ENCODE peak calls at places on chromosome 1, in seven cellular contexts. One of them, this sample, is unnamed.

GRCh38 chr1:15736666-15737229 is 690 bp downstream of the SLC25A34 start:
- DNase-seq in suprapubic skin: no peak
- DNase-seq in breast epithelium: no peak
- DNase-seq in A549: no peak
- DNase-seq in astrocyte: no peak
- DNase-seq in left lung: no peak
- DNase-seq in mesenchymal stem cell: no peak
- DNase-seq in this sample: no peak

GRCh38 chr1:178530520-178530919 is 17.6 kb downstream of the TEX35 start:
- DNase-seq in suprapubic skin: no peak
- DNase-seq in breast epithelium: no peak
- DNase-seq in A549: no peak
- DNase-seq in astrocyte: no peak
- DNase-seq in left lung: no peak
- DNase-seq in mesenchymal stem cell: peak; percentile 17
- DNase-seq in this sample: no peak

GRCh38 chr1:166858726-166859419 is 17.2 kb downstream of the TADA1 start:
- DNase-seq in suprapubic skin: no peak
- DNase-seq in breast epithelium: no peak
- DNase-seq in A549: no peak
- DNase-seq in astrocyte: no peak
- DNase-seq in left lung: no peak
- DNase-seq in mesenchymal stem cell: no peak
- DNase-seq in this sample: peak; percentile 50

GRCh38 chr1:16132325-16132785 is 23.5 kb downstream of the EPHA2 start:
- DNase-seq in suprapubic skin: no peak
- DNase-seq in breast epithelium: no peak
- DNase-seq in A549: no peak
- DNase-seq in astrocyte: no peak
- DNase-seq in left lung: no peak
- DNase-seq in mesenchymal stem cell: no peak
- DNase-seq in this sample: no peak

GRCh38 chr1:229980009-229980408 is 87.0 kb upstream of the GALNT2 start:
- DNase-seq in suprapubic skin: no peak
- DNase-seq in breast epithelium: no peak
- DNase-seq in A549: no peak
- DNase-seq in astrocyte: peak; percentile 25
- DNase-seq in left lung: no peak
- DNase-seq in mesenchymal stem cell: no peak
- DNase-seq in this sample: no peak

GRCh38 chr1:116494745-116495144 is 76.1 kb downstream of the CD58 start:
- DNase-seq in suprapubic skin: no peak
- DNase-seq in breast epithelium: no peak
- DNase-seq in A549: no peak
- DNase-seq in astrocyte: peak; percentile 42
- DNase-seq in left lung: no peak
- DNase-seq in mesenchymal stem cell: no peak
- DNase-seq in this sample: no peak

GRCh38 chr1:66138613-66139012 is 345.9 kb downstream of the PDE4B start:
- DNase-seq in suprapubic skin: no peak
- DNase-seq in breast epithelium: no peak
- DNase-seq in A549: no peak
- DNase-seq in astrocyte: no peak
- DNase-seq in left lung: no peak
- DNase-seq in mesenchymal stem cell: no peak
- DNase-seq in this sample: no peak

GRCh38 chr1:26717066-26717465 is 21.3 kb downstream of the ARID1A start:
- DNase-seq in suprapubic skin: no peak
- DNase-seq in breast epithelium: no peak
- DNase-seq in A549: no peak
- DNase-seq in astrocyte: no peak
- DNase-seq in left lung: no peak
- DNase-seq in mesenchymal stem cell: peak; percentile 36
- DNase-seq in this sample: no peak

GRCh38 chr1:15991427-15992186 is 12.4 kb upstream of the SRARP start:
- DNase-seq in suprapubic skin: no peak
- DNase-seq in breast epithelium: no peak
- DNase-seq in A549: no peak
- DNase-seq in astrocyte: no peak
- DNase-seq in left lung: no peak
- DNase-seq in mesenchymal stem cell: no peak
- DNase-seq in this sample: no peak

GRCh38 chr1:169105434-169106094 is 926 bp upstream of the ATP1B1 start:
- DNase-seq in suprapubic skin: peak; percentile 80
- DNase-seq in breast epithelium: peak; percentile 84
- DNase-seq in A549: peak; percentile 70
- DNase-seq in astrocyte: no peak
- DNase-seq in left lung: peak; percentile 89
- DNase-seq in mesenchymal stem cell: peak; percentile 50
- DNase-seq in this sample: no peak

GRCh38 chr1:8821084-8821483 is 3.6 kb upstream of the RERE start:
- DNase-seq in suprapubic skin: no peak
- DNase-seq in breast epithelium: no peak
- DNase-seq in A549: no peak
- DNase-seq in astrocyte: no peak
- DNase-seq in left lung: no peak
- DNase-seq in mesenchymal stem cell: no peak
- DNase-seq in this sample: peak; percentile 8

GRCh38 chr1:27137022-27137542 is 17.8 kb downstream of the SLC9A1 start:
- DNase-seq in suprapubic skin: no peak
- DNase-seq in breast epithelium: no peak
- DNase-seq in A549: no peak
- DNase-seq in astrocyte: no peak
- DNase-seq in left lung: peak; percentile 84
- DNase-seq in mesenchymal stem cell: peak; percentile 40
- DNase-seq in this sample: no peak

GRCh38 chr1:46645815-46646214 is 22.3 kb downstream of the ATPAF1 start:
- DNase-seq in suprapubic skin: no peak
- DNase-seq in breast epithelium: no peak
- DNase-seq in A549: no peak
- DNase-seq in astrocyte: no peak
- DNase-seq in left lung: no peak
- DNase-seq in mesenchymal stem cell: no peak
- DNase-seq in this sample: no peak

GRCh38 chr1:230393722-230394121 is 32.4 kb downstream of the PGBD5 start:
- DNase-seq in suprapubic skin: no peak
- DNase-seq in breast epithelium: no peak
- DNase-seq in A549: no peak
- DNase-seq in astrocyte: no peak
- DNase-seq in left lung: no peak
- DNase-seq in mesenchymal stem cell: no peak
- DNase-seq in this sample: no peak

GRCh38 chr1:248144513-248145198 is at the start of gene OR2M5:
- DNase-seq in suprapubic skin: no peak
- DNase-seq in breast epithelium: no peak
- DNase-seq in A549: no peak
- DNase-seq in astrocyte: no peak
- DNase-seq in left lung: no peak
- DNase-seq in mesenchymal stem cell: no peak
- DNase-seq in this sample: no peak

GRCh38 chr1:77406661-77407060 is 124.8 kb downstream of the AK5 start:
- DNase-seq in suprapubic skin: no peak
- DNase-seq in breast epithelium: no peak
- DNase-seq in A549: no peak
- DNase-seq in astrocyte: peak; percentile 18
- DNase-seq in left lung: no peak
- DNase-seq in mesenchymal stem cell: peak; percentile 14
- DNase-seq in this sample: no peak

GRCh38 chr1:173267453-173267945 is 60.4 kb upstream of the TNFSF4 start:
- DNase-seq in suprapubic skin: no peak
- DNase-seq in breast epithelium: no peak
- DNase-seq in A549: no peak
- DNase-seq in astrocyte: peak; percentile 98
- DNase-seq in left lung: no peak
- DNase-seq in mesenchymal stem cell: peak; percentile 54
- DNase-seq in this sample: no peak

GRCh38 chr1:202106340-202107284 is 16.1 kb upstream of the GPR37L1 start:
- DNase-seq in suprapubic skin: no peak
- DNase-seq in breast epithelium: no peak
- DNase-seq in A549: peak; percentile 58
- DNase-seq in astrocyte: no peak
- DNase-seq in left lung: peak; percentile 86
- DNase-seq in mesenchymal stem cell: no peak
- DNase-seq in this sample: no peak

GRCh38 chr1:147771216-147772125 is 11.1 kb upstream of the GJA5 start:
- DNase-seq in suprapubic skin: no peak
- DNase-seq in breast epithelium: no peak
- DNase-seq in A549: no peak
- DNase-seq in astrocyte: no peak
- DNase-seq in left lung: no peak
- DNase-seq in mesenchymal stem cell: no peak
- DNase-seq in this sample: no peak

GRCh38 chr1:109687641-109688499 is at the start of gene GSTM1:
- DNase-seq in suprapubic skin: peak; percentile 73
- DNase-seq in breast epithelium: no peak
- DNase-seq in A549: no peak
- DNase-seq in astrocyte: no peak
- DNase-seq in left lung: no peak
- DNase-seq in mesenchymal stem cell: peak; percentile 80
- DNase-seq in this sample: no peak

GRCh38 chr1:153598309-153599172 is 14.4 kb downstream of the S100A16 start:
- DNase-seq in suprapubic skin: no peak
- DNase-seq in breast epithelium: no peak
- DNase-seq in A549: no peak
- DNase-seq in astrocyte: peak; percentile 58
- DNase-seq in left lung: no peak
- DNase-seq in mesenchymal stem cell: peak; percentile 82
- DNase-seq in this sample: no peak

GRCh38 chr1:13694886-13695684 is 4.9 kb upstream of the PRDM2 start:
- DNase-seq in suprapubic skin: no peak
- DNase-seq in breast epithelium: no peak
- DNase-seq in A549: no peak
- DNase-seq in astrocyte: no peak
- DNase-seq in left lung: no peak
- DNase-seq in mesenchymal stem cell: no peak
- DNase-seq in this sample: no peak

GRCh38 chr1:155130272-155131006 is 2.8 kb downstream of the EFNA1 start:
- DNase-seq in suprapubic skin: no peak
- DNase-seq in breast epithelium: no peak
- DNase-seq in A549: no peak
- DNase-seq in astrocyte: no peak
- DNase-seq in left lung: no peak
- DNase-seq in mesenchymal stem cell: no peak
- DNase-seq in this sample: no peak

GRCh38 chr1:201226178-201226514 is 35.5 kb downstream of the IGFN1 start:
- DNase-seq in suprapubic skin: no peak
- DNase-seq in breast epithelium: no peak
- DNase-seq in A549: no peak
- DNase-seq in astrocyte: no peak
- DNase-seq in left lung: no peak
- DNase-seq in mesenchymal stem cell: no peak
- DNase-seq in this sample: no peak

GRCh38 chr1:11980676-11980972 is 380 bp downstream of the MFN2 start:
- DNase-seq in suprapubic skin: no peak
- DNase-seq in breast epithelium: no peak
- DNase-seq in A549: peak; percentile 26
- DNase-seq in astrocyte: no peak
- DNase-seq in left lung: no peak
- DNase-seq in mesenchymal stem cell: no peak
- DNase-seq in this sample: no peak

GRCh38 chr1:11982010-11982392 is 1.8 kb downstream of the MFN2 start:
- DNase-seq in suprapubic skin: no peak
- DNase-seq in breast epithelium: no peak
- DNase-seq in A549: peak; percentile 69
- DNase-seq in astrocyte: no peak
- DNase-seq in left lung: no peak
- DNase-seq in mesenchymal stem cell: no peak
- DNase-seq in this sample: no peak

GRCh38 chr1:11979818-11980675 is at the start of gene MFN2:
- DNase-seq in suprapubic skin: peak; percentile 97
- DNase-seq in breast epithelium: peak; percentile 90
- DNase-seq in A549: peak; percentile 92
- DNase-seq in astrocyte: peak; percentile 92
- DNase-seq in left lung: peak; percentile 97
- DNase-seq in mesenchymal stem cell: peak; percentile 98
- DNase-seq in this sample: peak; percentile 99

GRCh38 chr1:11979453-11979817 is 809 bp upstream of the MFN2 start:
- DNase-seq in suprapubic skin: no peak
- DNase-seq in breast epithelium: no peak
- DNase-seq in A549: no peak
- DNase-seq in astrocyte: no peak
- DNase-seq in left lung: no peak
- DNase-seq in mesenchymal stem cell: no peak
- DNase-seq in this sample: no peak

GRCh38 chr1:11981378-11982009 is 1.2 kb downstream of the MFN2 start:
- DNase-seq in suprapubic skin: no peak
- DNase-seq in breast epithelium: no peak
- DNase-seq in A549: no peak
- DNase-seq in astrocyte: no peak
- DNase-seq in left lung: no peak
- DNase-seq in mesenchymal stem cell: no peak
- DNase-seq in this sample: no peak
- H3K27ac ChIP-seq in suprapubic skin: peak overlapping the region; percentile 98
- H3K27ac ChIP-seq in breast epithelium: peak overlapping the region; percentile 98
- H3K27ac ChIP-seq in A549: peak overlapping the region; percentile 95
- H3K27ac ChIP-seq in astrocyte: no peak overlapping the region
- H3K27ac ChIP-seq in left lung: no peak overlapping the region
- H3K27ac ChIP-seq in mesenchymal stem cell: no peak overlapping the region
- H3K27ac ChIP-seq in this sample: peak overlapping the region; percentile 99

GRCh38 chr1:204089044-204089751 is 16.3 kb downstream of the SOX13 start:
- DNase-seq in suprapubic skin: peak; percentile 83
- DNase-seq in breast epithelium: no peak
- DNase-seq in A549: no peak
- DNase-seq in astrocyte: no peak
- DNase-seq in left lung: no peak
- DNase-seq in mesenchymal stem cell: peak; percentile 63
- DNase-seq in this sample: no peak
- H3K27ac ChIP-seq in suprapubic skin: peak overlapping the region; percentile 91
- H3K27ac ChIP-seq in breast epithelium: peak overlapping the region; percentile 95
- H3K27ac ChIP-seq in A549: no peak overlapping the region
- H3K27ac ChIP-seq in astrocyte: no peak overlapping the region
- H3K27ac ChIP-seq in left lung: peak overlapping the region; percentile 52
- H3K27ac ChIP-seq in mesenchymal stem cell: no peak overlapping the region
- H3K27ac ChIP-seq in this sample: peak overlapping the region; percentile 76

DNA sequence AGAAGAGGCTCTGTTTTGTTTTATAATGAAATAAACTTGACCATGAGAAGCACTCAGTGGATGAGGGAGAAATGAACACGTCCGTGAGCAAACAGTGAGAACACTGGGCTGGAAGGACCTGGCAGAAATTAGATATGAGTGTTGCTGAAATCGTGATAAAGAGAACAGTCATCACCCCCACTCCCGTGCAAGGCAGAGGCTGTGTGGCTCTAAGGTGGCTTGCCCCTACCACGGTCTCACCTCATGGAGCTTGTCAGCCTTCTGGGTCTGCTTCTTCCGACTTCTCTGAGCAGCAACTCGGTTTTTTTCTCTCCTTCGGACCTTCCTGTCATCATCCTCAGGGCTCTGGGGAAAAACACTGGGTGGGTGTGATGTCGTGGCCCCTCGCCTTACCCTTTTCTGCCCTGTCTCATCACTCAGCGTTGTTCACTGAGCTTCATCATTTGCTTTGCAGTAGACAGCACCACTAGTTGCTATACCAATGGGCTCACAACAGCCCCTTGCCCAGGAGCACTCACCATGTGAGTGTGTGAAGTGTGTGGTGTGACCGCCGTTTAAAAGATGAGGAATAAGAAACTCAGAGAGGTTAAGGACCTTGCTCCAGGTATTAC is 2.8 kb downstream of the BATF3 start:
- DNase-seq in suprapubic skin: no peak
- DNase-seq in breast epithelium: no peak
- DNase-seq in A549: no peak
- DNase-seq in astrocyte: no peak
- DNase-seq in left lung: no peak
- DNase-seq in mesenchymal stem cell: no peak
- DNase-seq in this sample: no peak
- H3K27ac ChIP-seq in suprapubic skin: no peak overlapping the region
- H3K27ac ChIP-seq in breast epithelium: no peak overlapping the region
- H3K27ac ChIP-seq in A549: no peak overlapping the region
- H3K27ac ChIP-seq in astrocyte: no peak overlapping the region
- H3K27ac ChIP-seq in left lung: no peak overlapping the region
- H3K27ac ChIP-seq in mesenchymal stem cell: no peak overlapping the region
- H3K27ac ChIP-seq in this sample: no peak overlapping the region

GRCh38 chr1:205495237-205495823 is 9.1 kb upstream of the CDK18 start:
- DNase-seq in suprapubic skin: no peak
- DNase-seq in breast epithelium: no peak
- DNase-seq in A549: no peak
- DNase-seq in astrocyte: no peak
- DNase-seq in left lung: no peak
- DNase-seq in mesenchymal stem cell: no peak
- DNase-seq in this sample: no peak
- H3K27ac ChIP-seq in suprapubic skin: no peak overlapping the region
- H3K27ac ChIP-seq in breast epithelium: no peak overlapping the region
- H3K27ac ChIP-seq in A549: no peak overlapping the region
- H3K27ac ChIP-seq in astrocyte: no peak overlapping the region
- H3K27ac ChIP-seq in left lung: no peak overlapping the region
- H3K27ac ChIP-seq in mesenchymal stem cell: no peak overlapping the region
- H3K27ac ChIP-seq in this sample: no peak overlapping the region